ENCODE peak calls at places on chromosomes 2 and 18, in four cellular contexts. O is T-helper 1 cell, X is glutamatergic neuron, V is fibroblast of pulmonary artery. L is an unnamed sample.

GRCh38 chr2:190382851-190383250 is 25.3 kb upstream of the MFSD6 start:
- DNase-seq in O (peak; percentile 62), X (no peak), V (peak; percentile 73), L (peak; percentile 22)

GRCh38 chr18:28715206-28715605 is 538.3 kb upstream of the CDH2 start:
- DNase-seq in O (no peak), X (no peak), V (peak; percentile 45), L (no peak)

GRCh38 chr2:195356920-195357440 is 300.0 kb upstream of the SLC39A10 start:
- DNase-seq in O (no peak), X (no peak), V (no peak), L (no peak)

GRCh38 chr18:55861266-55861665 is 273.3 kb upstream of the TCF4 start:
- DNase-seq in O (no peak), X (no peak), V (peak; percentile 76), L (no peak)

GRCh38 chr2:30780776-30781330 is 26.4 kb downstream of the CAPN13 start:
- DNase-seq in O (no peak), X (no peak), V (no peak), L (no peak)

GRCh38 chr2:62423883-62424458 is 82.0 kb downstream of the TMEM17 start:
- DNase-seq in O (no peak), X (no peak), V (peak; percentile 28), L (no peak)

GRCh38 chr18:2706903-2707302 is 51.4 kb downstream of the SMCHD1 start:
- DNase-seq in O (no peak), X (no peak), V (no peak), L (no peak)

GRCh38 chr2:21469564-21469963 is 345.8 kb downstream of the TDRD15 start:
- DNase-seq in O (no peak), X (no peak), V (no peak), L (no peak)

GRCh38 chr2:225002656-225003045 is 39.6 kb downstream of the DOCK10 start:
- DNase-seq in O (peak; percentile 37), X (no peak), V (no peak), L (peak; percentile 35)

GRCh38 chr2:240702640-240703011 is 11.0 kb downstream of the AQP12A start:
- DNase-seq in O (no peak), X (no peak), V (no peak), L (no peak)

GRCh38 chr18:51196116-51196810 is 1.2 kb downstream of the MEX3C start:
- DNase-seq in O (peak; percentile 52), X (peak; percentile 40), V (peak; percentile 17), L (peak; percentile 27)

GRCh38 chr2:127415593-127416485 is 2.4 kb upstream of the PROC start:
- DNase-seq in O (peak; percentile 81), X (peak; percentile 80), V (no peak), L (peak; percentile 79)

GRCh38 chr2:227482638-227483340 is 10.8 kb downstream of the AGFG1 start:
- DNase-seq in O (peak; percentile 21), X (no peak), V (no peak), L (no peak)

GRCh38 chr2:45276914-45277313 is 267.7 kb upstream of the SIX2 start:
- DNase-seq in O (no peak), X (no peak), V (peak; percentile 62), L (no peak)

GRCh38 chr18:70422061-70422965 is 133.5 kb downstream of the SOCS6 start:
- DNase-seq in O (no peak), X (no peak), V (peak; percentile 94), L (no peak)